ENCODE peak calls at places on chromosomes 12 and 14, in seven cellular contexts. X is body of pancreas; V is thyroid gland; E is MCF 10A; P is IMR-90; R is mesothelial cell of epicardium; I is CD4-positive, alpha-beta T cell. H is an unnamed sample.

GRCh38 chr12:47413806-47414205 is 292.0 kb downstream of the RPAP3 start:
- DNase-seq in R (no peak), P (peak), X (no peak), V (no peak), E (no peak), I (no peak), H (no peak)

GRCh38 chr14:80850197-80850814 is 91.2 kb downstream of the CEP128 start:
- DNase-seq in P (peak), I (no peak), V (no peak), E (peak), R (no peak), X (no peak), H (no peak)

GRCh38 chr14:104531421-104532190 is 48.0 kb upstream of the C14orf180 start:
- DNase-seq in I (no peak), X (no peak), P (no peak), R (peak), E (no peak), V (no peak), H (no peak)

GRCh38 chr12:132522586-132523380 is 32.8 kb downstream of the FBRSL1 start:
- DNase-seq in V (peak), R (no peak), P (no peak), I (no peak), E (no peak), X (no peak), H (no peak)

GRCh38 chr14:33950320-33951182 is at the start of gene EGLN3:
- DNase-seq in R (peak), I (peak), X (peak), E (peak), V (peak), P (peak), H (peak)

GRCh38 chr14:105201156-105201927 is 20.2 kb upstream of the NUDT14 start:
- DNase-seq in V (no peak), X (no peak), P (no peak), I (no peak), R (no peak), E (no peak), H (no peak)

GRCh38 chr14:24694680-24695079 is 60.7 kb upstream of the GZMB start:
- DNase-seq in X (no peak), V (no peak), E (no peak), R (no peak), P (no peak), I (no peak), H (no peak)

GRCh38 chr12:131077931-131078391 is 124.3 kb downstream of the ADGRD1 start:
- DNase-seq in I (no peak), P (no peak), X (no peak), E (no peak), R (no peak), V (no peak), H (no peak)

GRCh38 chr12:61348871-61349270 is 911.3 kb upstream of the USP15 start:
- DNase-seq in P (no peak), R (no peak), E (no peak), I (no peak), X (no peak), V (no peak), H (no peak)

GRCh38 chr12:109864916-109865315 is 15.4 kb downstream of the GLTP start:
- DNase-seq in E (no peak), P (no peak), R (no peak), I (no peak), V (no peak), X (peak), H (no peak)

GRCh38 chr12:46364777-46365580 is 7.6 kb downstream of the SLC38A2 start:
- DNase-seq in R (no peak), V (peak), E (peak), X (peak), P (peak), I (no peak), H (no peak)

GRCh38 chr12:102948941-102949352 is 8.5 kb upstream of the ASCL1 start:
- DNase-seq in V (peak), I (peak), P (peak), R (peak), E (peak), X (peak), H (no peak)

GRCh38 chr12:128381537-128381936 is 114.6 kb downstream of the TMEM132C start:
- DNase-seq in E (no peak), P (no peak), V (no peak), R (no peak), X (no peak), I (no peak), H (no peak)

GRCh38 chr14:23727566-23728335 is 91.6 kb downstream of the DHRS2 start:
- DNase-seq in V (peak), I (no peak), E (peak), X (peak), R (no peak), P (peak), H (no peak)

GRCh38 chr12:92764820-92765219 is 62.0 kb downstream of the PLEKHG7 start:
- DNase-seq in I (no peak), R (no peak), E (peak), X (no peak), V (no peak), P (peak), H (no peak)

GRCh38 chr12:117981267-117981666 is 12.5 kb upstream of the KSR2 start:
- DNase-seq in P (no peak), R (no peak), I (no peak), V (no peak), E (no peak), X (no peak), H (no peak)

GRCh38 chr14:94680498-94681288 is 68.5 kb downstream of the SERPINA3 start:
- DNase-seq in P (no peak), R (peak), V (no peak), X (no peak), I (no peak), E (no peak), H (no peak)

GRCh38 chr12:110424237-110424636 is 20.7 kb upstream of the ANAPC7 start:
- DNase-seq in V (no peak), P (no peak), E (no peak), X (no peak), R (no peak), I (no peak), H (no peak)

GRCh38 chr14:106844608-106845285 is 1318.4 kb downstream of the TMEM121 start:
- DNase-seq in V (peak), E (peak), R (no peak), X (peak), I (peak), P (no peak), H (peak)

GRCh38 chr12:32895688-32896437 is 714 bp downstream of the PKP2 start:
- DNase-seq in V (no peak), P (no peak), X (peak), I (no peak), R (peak), E (peak), H (no peak)

GRCh38 chr14:22664261-22664660 is 20.1 kb upstream of the OR6J1 start:
- DNase-seq in X (no peak), R (no peak), V (no peak), I (no peak), E (no peak), P (no peak), H (no peak)

GRCh38 chr14:24013654-24014514 is 25.2 kb downstream of the DHRS4L2 start:
- DNase-seq in R (no peak), P (peak), V (peak), X (peak), I (no peak), E (peak), H (peak)

GRCh38 chr12:66013224-66013623 is 117.3 kb downstream of the LLPH start:
- DNase-seq in I (no peak), R (no peak), P (no peak), E (no peak), X (no peak), V (no peak), H (no peak)

GRCh38 chr14:67999693-68000384 is 180.3 kb downstream of the RAD51B start:
- DNase-seq in E (peak), P (peak), I (no peak), X (no peak), R (no peak), V (no peak), H (no peak)

GRCh38 chr14:55354500-55354899 is 57.1 kb downstream of the ATG14 start:
- DNase-seq in R (peak), V (peak), I (peak), P (peak), X (peak), E (peak), H (peak)

GRCh38 chr12:6729186-6729585 is 5.3 kb downstream of the COPS7A start:
- DNase-seq in P (no peak), E (no peak), X (no peak), I (no peak), R (no peak), V (no peak), H (no peak)

DNA sequence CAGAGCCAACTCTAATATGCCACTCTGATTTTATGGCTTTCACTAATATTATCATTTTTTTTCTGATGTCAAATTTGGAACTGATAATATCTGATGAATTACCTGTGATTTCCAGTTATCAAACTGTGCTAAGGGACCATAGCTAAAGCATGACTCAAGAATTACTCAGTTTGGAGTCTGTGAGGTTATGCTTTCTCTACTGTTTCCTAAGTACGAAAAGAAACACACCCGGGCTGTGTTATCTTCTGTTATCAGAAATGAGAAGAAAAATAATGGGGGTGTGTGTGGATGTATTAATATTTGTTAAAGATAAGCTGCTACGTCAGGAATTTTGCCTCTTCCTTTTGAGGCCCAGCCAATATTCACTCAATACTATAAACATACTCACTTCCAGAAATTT is 1401.9 kb upstream of the FLRT2 start:
- DNase-seq in P (peak), E (no peak), I (no peak), R (no peak), X (no peak), V (no peak), H (no peak)
- TF ChIP-seq CTCF in P (no peak), E (no peak), I (no peak), R (no peak), X (no peak), V (no peak), H (no peak)

GRCh38 chr12:122978507-122978955 is 1.9 kb upstream of the ARL6IP4 start:
- DNase-seq in X (no peak), R (no peak), I (no peak), V (no peak), P (no peak), E (no peak), H (no peak)

GRCh38 chr12:122979001-122979907 is 1.2 kb upstream of the ARL6IP4 start:
- DNase-seq in X (no peak), I (no peak), P (no peak), R (no peak), V (no peak), E (no peak), H (no peak)

GRCh38 chr12:122981036-122981471 is 573 bp downstream of the ARL6IP4 start:
- DNase-seq in X (no peak), I (no peak), R (peak), V (no peak), E (no peak), P (no peak), H (no peak)

GRCh38 chr12:122980192-122981035 is at the start of gene ARL6IP4:
- DNase-seq in V (peak), I (peak), R (peak), X (peak), P (peak), E (peak), H (peak)

GRCh38 chr12:122979908-122980191 is 631 bp upstream of the ARL6IP4 start:
- DNase-seq in P (no peak), I (no peak), X (no peak), R (no peak), V (no peak), E (peak), H (no peak)
- TF ChIP-seq CTCF in P (no peak), I (no peak), X (no peak), R (no peak), V (no peak), E (no peak), H (no peak)

GRCh38 chr12:3744216-3744883 is 8.6 kb downstream of the CRACR2A start:
- DNase-seq in X (no peak), I (no peak), E (no peak), R (no peak), P (no peak), V (no peak), H (no peak)
- TF ChIP-seq CTCF in X (no peak), I (no peak), E (no peak), R (no peak), P (no peak), V (no peak), H (no peak)

DNA sequence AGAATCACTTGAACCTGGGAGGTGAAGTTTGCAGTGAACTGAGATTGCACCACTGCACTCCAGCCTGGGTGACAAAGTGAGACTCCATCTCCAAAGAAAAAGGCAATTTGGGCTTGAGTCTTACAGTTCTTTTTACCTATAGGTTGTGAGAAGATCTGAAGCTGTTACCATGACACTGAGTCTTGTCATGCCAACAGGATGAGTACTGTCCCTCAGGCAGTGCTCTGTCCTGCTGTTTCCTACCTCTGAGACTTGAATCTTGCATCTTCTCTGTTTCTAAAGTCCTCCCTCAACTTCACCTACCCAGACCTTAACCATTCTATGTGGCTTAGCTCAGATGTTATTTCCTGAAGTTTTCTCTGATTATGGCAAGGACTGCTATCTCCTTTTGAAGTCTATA is 400.8 kb upstream of the PRICKLE1 start:
- DNase-seq in X (no peak), I (no peak), R (no peak), P (no peak), E (no peak), V (no peak), H (no peak)
- TF ChIP-seq CTCF in X (no peak), I (no peak), R (no peak), P (no peak), E (no peak), V (no peak), H (no peak)

DNA sequence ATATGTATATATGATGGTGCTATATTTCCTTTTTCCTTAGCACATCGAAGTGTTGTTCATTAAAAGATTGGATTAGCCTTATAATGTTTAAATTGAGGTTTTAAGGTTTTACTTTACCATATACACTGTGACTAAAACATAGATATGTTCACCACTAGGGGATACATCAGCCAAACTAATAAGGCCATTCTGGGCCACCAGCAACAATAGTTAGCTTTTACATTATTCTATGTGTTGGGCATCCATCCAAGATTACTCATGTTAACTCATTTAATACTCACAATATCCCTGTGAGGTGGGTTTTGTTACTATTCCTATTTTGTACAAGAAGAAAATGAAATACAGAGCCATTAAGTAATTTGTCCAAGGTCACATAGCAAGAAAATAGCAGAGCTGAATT is 202.6 kb upstream of the AVPR1A start:
- DNase-seq in E (peak), V (no peak), P (peak), I (no peak), X (no peak), R (no peak), H (no peak)
- TF ChIP-seq CTCF in E (no peak), V (no peak), P (no peak), I (no peak), X (no peak), R (no peak), H (no peak)

GRCh38 chr12:16036073-16036472 is 124.9 kb downstream of the DERA start:
- DNase-seq in I (no peak), R (no peak), X (no peak), V (no peak), E (no peak), P (no peak), H (no peak)
- TF ChIP-seq CTCF in I (no peak), R (no peak), X (no peak), V (no peak), E (no peak), P (no peak), H (no peak)

GRCh38 chr14:74663884-74664283 is 49.0 kb downstream of the AREL1 start:
- DNase-seq in P (no peak), I (no peak), E (no peak), X (peak), V (no peak), R (no peak), H (no peak)
- TF ChIP-seq CTCF in P (no peak), I (no peak), E (no peak), X (no peak), V (no peak), R (no peak), H (no peak)

DNA sequence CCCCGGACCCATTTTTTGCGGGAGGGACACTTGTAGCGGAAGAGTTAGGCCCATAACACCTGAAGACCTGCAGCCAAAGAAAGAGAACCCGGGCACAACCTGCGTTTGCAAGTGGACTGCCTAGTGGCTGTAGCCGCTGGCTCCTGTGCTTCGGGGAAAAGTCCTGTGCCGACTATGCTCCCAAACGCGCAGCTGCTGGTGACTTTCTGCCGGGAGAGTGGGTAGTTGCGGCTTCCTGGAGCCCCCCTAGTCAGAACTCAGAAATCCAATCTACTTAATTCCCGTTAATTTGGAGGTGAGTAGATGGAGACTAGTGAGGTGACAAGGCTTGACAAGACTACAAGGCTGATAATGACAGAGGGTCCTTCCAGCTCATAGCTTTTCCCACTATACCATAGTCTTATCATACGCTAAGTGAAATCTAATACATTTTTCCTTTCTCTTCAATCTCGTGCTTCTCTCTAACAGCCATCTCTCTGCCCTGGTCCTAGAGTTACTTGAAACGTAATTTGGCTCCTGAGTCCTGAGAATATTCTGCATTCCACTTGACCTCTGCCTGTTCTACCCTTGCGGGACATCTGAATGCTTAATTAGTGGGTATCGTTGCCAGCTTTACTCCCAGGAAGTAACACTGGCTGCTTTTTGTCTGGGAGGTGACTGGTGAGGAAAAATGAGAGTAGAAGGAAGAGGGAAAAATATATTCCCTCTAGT is 535 bp downstream of the MTHFD1 start:
- DNase-seq in P (peak), I (no peak), V (no peak), X (peak), R (no peak), E (peak), H (no peak)
- TF ChIP-seq CTCF in P (no peak), I (no peak), V (no peak), X (no peak), R (no peak), E (no peak), H (no peak)